ENCODE peak calls at places on chromosome 9, in seven cellular contexts. W is tibial artery, J is lung, F is uterus, Q is endodermal cell, B is Peyer's patch, X is neuronal stem cell. C is an unnamed sample. For H3K9me3 and H3K27me3, the result is how much of the 10 kb centered on the place peaks cover.

GRCh38 chr9:91991621-91992435 is 41.8 kb upstream of the ROR2 start:
- DNase-seq in W (no peak), J (no peak), F (no peak), Q (no peak), B (no peak), X (no peak), C (no peak)

GRCh38 chr9:101566904-101567724 is 27.7 kb downstream of the PPP3R2 start:
- DNase-seq in W (no peak), J (no peak), F (no peak), Q (peak), B (peak), X (no peak), C (no peak)

GRCh38 chr9:121059998-121060636 is 10.0 kb upstream of the C5 start:
- DNase-seq in W (no peak), J (peak), F (no peak), Q (peak), B (peak), X (peak), C (no peak)

GRCh38 chr9:129640086-129640870 is 1.7 kb downstream of the ASB6 start:
- DNase-seq in W (no peak), J (no peak), F (no peak), Q (no peak), B (no peak), X (no peak), C (no peak)

GRCh38 chr9:114372971-114373591 is 14.7 kb downstream of the AKNA start:
- DNase-seq in W (peak), J (peak), F (no peak), Q (no peak), B (peak), X (no peak), C (peak)

GRCh38 chr9:119802621-119803020 is 433.4 kb upstream of the BRINP1 start:
- DNase-seq in W (peak), J (no peak), F (peak), Q (peak), B (peak), X (no peak), C (peak)

GRCh38 chr9:110555971-110556370 is 23.6 kb downstream of the SVEP1 start:
- DNase-seq in W (peak), J (peak), F (peak), Q (no peak), B (peak), X (no peak), C (peak)

GRCh38 chr9:89442981-89443817 is 54.7 kb downstream of the SEMA4D start:
- DNase-seq in W (no peak), J (no peak), F (no peak), Q (no peak), B (no peak), X (no peak), C (no peak)

GRCh38 chr9:113999256-114000062 is 78.6 kb downstream of the AMBP start:
- DNase-seq in W (no peak), J (no peak), F (no peak), Q (no peak), B (peak), X (no peak), C (no peak)

GRCh38 chr9:108786756-108787663 is 68.8 kb downstream of the ACTL7B start:
- DNase-seq in W (no peak), J (no peak), F (no peak), Q (no peak), B (no peak), X (no peak), C (no peak)

GRCh38 chr9:84241817-84242356 is 98.7 kb downstream of the SLC28A3 start:
- DNase-seq in W (no peak), J (no peak), F (no peak), Q (no peak), B (no peak), X (no peak), C (no peak)

GRCh38 chr9:27784999-27785713 is 211.9 kb upstream of the C9orf72 start:
- DNase-seq in W (no peak), J (no peak), F (no peak), Q (no peak), B (no peak), X (no peak), C (no peak)

GRCh38 chr9:96859461-96860198 is 5.3 kb upstream of the ZNF782 start:
- DNase-seq in W (no peak), J (no peak), F (no peak), Q (peak), B (no peak), X (no peak), C (no peak)

GRCh38 chr9:128819716-128820664 is 1.7 kb downstream of the ENDOG start:
- DNase-seq in W (no peak), J (no peak), F (peak), Q (no peak), B (no peak), X (no peak), C (peak)

GRCh38 chr9:89372230-89372816 is 54.0 kb downstream of the SECISBP2 start:
- DNase-seq in W (no peak), J (no peak), F (no peak), Q (no peak), B (no peak), X (peak), C (no peak)

GRCh38 chr9:100674419-100675122 is 96.7 kb downstream of the CAVIN4 start:
- DNase-seq in W (no peak), J (no peak), F (no peak), Q (no peak), B (no peak), X (no peak), C (no peak)

GRCh38 chr9:24245988-24246387 is 299.7 kb downstream of the IZUMO3 start:
- DNase-seq in W (no peak), J (no peak), F (no peak), Q (no peak), B (no peak), X (no peak), C (no peak)

GRCh38 chr9:109969559-109970237 is 189.7 kb downstream of the PALM2AKAP2 start:
- DNase-seq in W (no peak), J (no peak), F (no peak), Q (no peak), B (no peak), X (no peak), C (no peak)

GRCh38 chr9:114035221-114035844 is 42.8 kb downstream of the AMBP start:
- DNase-seq in W (no peak), J (no peak), F (no peak), Q (peak), B (no peak), X (no peak), C (peak)

GRCh38 chr9:19495186-19496028 is 86.6 kb downstream of the ACER2 start:
- DNase-seq in W (no peak), J (no peak), F (no peak), Q (peak), B (no peak), X (no peak), C (no peak)

GRCh38 chr9:95515272-95516113 is 1.3 kb downstream of the PTCH1 start:
- DNase-seq in W (no peak), J (no peak), F (no peak), Q (peak), B (no peak), X (no peak), C (no peak)

GRCh38 chr9:96117398-96118060 is 184.4 kb downstream of the HSD17B3 start:
- DNase-seq in W (no peak), J (no peak), F (no peak), Q (peak), B (no peak), X (no peak), C (no peak)

GRCh38 chr9:13122756-13123369 is 156.6 kb downstream of the MPDZ start:
- DNase-seq in W (no peak), J (no peak), F (no peak), Q (no peak), B (no peak), X (no peak), C (no peak)

GRCh38 chr9:90129446-90129845 is 513.2 kb downstream of the DIRAS2 start:
- DNase-seq in W (no peak), J (no peak), F (no peak), Q (no peak), B (no peak), X (no peak), C (no peak)

GRCh38 chr9:88663766-88664419 is 128.9 kb downstream of the NXNL2 start:
- DNase-seq in W (no peak), J (no peak), F (no peak), Q (no peak), B (no peak), X (no peak), C (no peak)

GRCh38 chr9:87894998-87895625 is 12.4 kb downstream of the SPATA31E1 start:
- DNase-seq in W (no peak), J (no peak), F (no peak), Q (peak), B (no peak), X (no peak), C (no peak)

GRCh38 chr9:107684224-107684623 is 194.7 kb upstream of the KLF4 start:
- DNase-seq in W (no peak), J (no peak), F (no peak), Q (no peak), B (no peak), X (no peak), C (no peak)

GRCh38 chr9:96447406-96447805 is 2.6 kb upstream of the HABP4 start:
- DNase-seq in W (no peak), J (no peak), F (no peak), Q (no peak), B (no peak), X (no peak), C (no peak)

GRCh38 chr9:129550199-129550839 is 70.6 kb downstream of the C9orf50 start:
- DNase-seq in W (peak), J (peak), F (peak), Q (peak), B (peak), X (no peak), C (peak)

GRCh38 chr9:14186096-14186495 is 127.8 kb downstream of the NFIB start:
- DNase-seq in W (no peak), J (no peak), F (no peak), Q (no peak), B (no peak), X (no peak), C (no peak)

GRCh38 chr9:97703437-97704326 is 6.5 kb upstream of the XPA start:
- DNase-seq in W (no peak), J (no peak), F (peak), Q (no peak), B (peak), X (no peak), C (no peak)

GRCh38 chr9:130241198-130241535 is 24.4 kb upstream of the HMCN2 start:
- DNase-seq in W (no peak), J (no peak), F (no peak), Q (no peak), B (no peak), X (no peak), C (peak)

GRCh38 chr9:38068616-38068865 is 486 bp downstream of the SHB start:
- DNase-seq in W (no peak), J (no peak), F (no peak), Q (peak), B (peak), X (no peak), C (peak)

GRCh38 chr9:37602817-37603216 is 10.4 kb upstream of the TOMM5 start:
- DNase-seq in W (no peak), J (no peak), F (no peak), Q (no peak), B (peak), X (no peak), C (no peak)

GRCh38 chr9:88583901-88584596 is 49.1 kb downstream of the NXNL2 start:
- DNase-seq in W (no peak), J (no peak), F (no peak), Q (no peak), B (no peak), X (no peak), C (no peak)

GRCh38 chr9:136438548-136438908 is 1.1 kb downstream of the INPP5E start:
- DNase-seq in W (no peak), J (no peak), F (no peak), Q (peak), B (no peak), X (peak), C (no peak)

GRCh38 chr9:23821400-23822181 is 4.4 kb downstream of the ELAVL2 start:
- DNase-seq in W (no peak), J (no peak), F (no peak), Q (peak), B (no peak), X (peak), C (no peak)

GRCh38 chr9:29456940-29457339 is 1883.7 kb upstream of the C9orf72 start:
- DNase-seq in W (no peak), J (no peak), F (no peak), Q (no peak), B (no peak), X (no peak), C (no peak)

GRCh38 chr9:135006911-135007570 is 80.4 kb upstream of the OLFM1 start:
- DNase-seq in W (no peak), J (no peak), F (no peak), Q (no peak), B (no peak), X (no peak), C (no peak)

GRCh38 chr9:135004772-135005171 is 82.7 kb upstream of the OLFM1 start:
- DNase-seq in W (no peak), J (no peak), F (no peak), Q (no peak), B (no peak), X (no peak), C (no peak)

GRCh38 chr9:135000647-135001245 is 83.0 kb upstream of the FCN1 start:
- DNase-seq in W (no peak), J (no peak), F (no peak), Q (no peak), B (no peak), X (no peak), C (no peak)

GRCh38 chr9:135001526-135001925 is 83.8 kb upstream of the FCN1 start:
- DNase-seq in W (no peak), J (no peak), F (no peak), Q (no peak), B (no peak), X (no peak), C (no peak)

DNA sequence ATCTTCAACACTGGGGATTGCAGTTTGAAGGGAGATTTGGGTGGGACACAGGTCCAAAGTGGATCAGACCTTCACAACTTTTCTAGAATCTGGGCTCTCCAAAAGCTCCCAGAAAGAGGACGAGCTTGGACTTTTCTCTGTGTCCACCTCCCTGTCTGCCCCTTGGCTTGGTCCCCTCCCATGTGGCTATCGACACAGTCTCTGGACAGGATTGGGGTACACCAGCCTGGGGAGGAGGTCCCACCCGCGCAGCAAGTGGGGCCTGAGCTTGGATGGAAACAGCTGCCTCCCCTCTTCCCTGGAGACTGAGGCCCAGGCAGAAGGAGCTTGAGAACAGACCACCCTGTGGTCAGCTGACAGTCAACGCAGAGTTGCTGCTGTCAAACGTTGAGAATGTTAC is 84.6 kb upstream of the FCN1 start:
- DNase-seq in W (no peak), J (no peak), F (no peak), Q (no peak), B (no peak), X (no peak), C (no peak)
- H3K9me3 ChIP-seq in W (under half), J (under half), F (under half), Q (half or more), B (under half), X (under half), C (under half)

DNA sequence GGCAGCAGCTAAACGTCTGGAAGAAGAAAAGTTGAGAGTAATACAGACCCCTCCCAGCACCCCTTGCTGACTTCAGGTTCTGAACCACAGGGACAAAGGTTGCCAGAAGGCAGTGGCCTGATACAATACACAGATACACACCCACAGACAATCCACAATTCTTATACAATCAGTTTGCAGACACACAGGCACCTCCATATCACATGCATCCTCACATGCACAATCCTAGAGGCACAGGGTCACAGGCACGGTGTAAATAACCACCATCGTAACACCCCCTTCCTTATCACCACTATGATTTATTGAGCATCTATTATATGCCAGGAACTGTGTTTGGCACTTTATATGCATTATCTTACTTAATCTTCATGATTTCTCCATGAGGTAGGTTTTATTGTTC is 8.2 kb downstream of the CNTFR start:
- DNase-seq in W (no peak), J (no peak), F (no peak), Q (no peak), B (no peak), X (no peak), C (no peak)
- H3K27me3 ChIP-seq in W (under half), J (under half), F (under half), Q (half or more), B (under half), X (under half), C (half or more)

GRCh38 chr9:10700266-10700665 is 87.5 kb upstream of the PTPRD start:
- DNase-seq in W (no peak), J (no peak), F (no peak), Q (no peak), B (no peak), X (no peak), C (no peak)
- H3K9me3 ChIP-seq in W (under half), J (under half), F (under half), Q (under half), B (under half), X (under half), C (under half)

GRCh38 chr9:132185164-132186009 is 23.5 kb downstream of the NTNG2 start:
- DNase-seq in W (no peak), J (no peak), F (no peak), Q (peak), B (no peak), X (no peak), C (no peak)
- H3K27me3 ChIP-seq in W (under half), J (under half), F (under half), Q (under half), B (under half), X (under half), C (under half)

DNA sequence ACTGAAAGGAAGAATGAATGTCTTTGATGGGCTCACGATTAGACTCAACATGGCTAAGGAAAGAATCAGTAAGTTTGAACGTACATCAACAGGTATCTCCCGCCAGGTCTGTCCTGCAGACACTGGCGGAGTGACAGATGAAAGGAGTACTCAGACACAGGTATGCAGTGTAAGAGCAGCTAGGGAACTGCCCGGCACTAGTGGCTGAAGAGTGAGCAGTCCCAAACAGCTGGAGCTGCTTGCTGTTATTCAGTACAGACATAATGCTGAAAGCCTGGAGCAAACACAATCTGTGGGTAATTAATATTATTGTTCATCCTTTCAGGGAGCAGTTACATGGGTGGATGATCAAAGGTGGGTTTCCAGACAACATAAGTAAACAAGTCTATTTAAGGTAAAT is 835.5 kb downstream of the TLE4 start:
- DNase-seq in W (no peak), J (no peak), F (no peak), Q (peak), B (no peak), X (no peak), C (no peak)
- H3K9me3 ChIP-seq in W (under half), J (under half), F (under half), Q (under half), B (under half), X (under half), C (under half)

GRCh38 chr9:134152488-134152887 is 11.9 kb downstream of the RNU6ATAC start:
- DNase-seq in W (no peak), J (no peak), F (no peak), Q (no peak), B (no peak), X (no peak), C (no peak)

GRCh38 chr9:134152022-134152448 is 12.3 kb downstream of the RNU6ATAC start:
- DNase-seq in W (no peak), J (no peak), F (no peak), Q (no peak), B (no peak), X (no peak), C (no peak)

GRCh38 chr9:134153450-134153849 is 10.9 kb downstream of the RNU6ATAC start:
- DNase-seq in W (no peak), J (no peak), F (no peak), Q (no peak), B (no peak), X (no peak), C (no peak)

GRCh38 chr9:134155812-134156360 is 8.5 kb downstream of the RNU6ATAC start:
- DNase-seq in W (no peak), J (no peak), F (no peak), Q (no peak), B (no peak), X (no peak), C (no peak)

DNA sequence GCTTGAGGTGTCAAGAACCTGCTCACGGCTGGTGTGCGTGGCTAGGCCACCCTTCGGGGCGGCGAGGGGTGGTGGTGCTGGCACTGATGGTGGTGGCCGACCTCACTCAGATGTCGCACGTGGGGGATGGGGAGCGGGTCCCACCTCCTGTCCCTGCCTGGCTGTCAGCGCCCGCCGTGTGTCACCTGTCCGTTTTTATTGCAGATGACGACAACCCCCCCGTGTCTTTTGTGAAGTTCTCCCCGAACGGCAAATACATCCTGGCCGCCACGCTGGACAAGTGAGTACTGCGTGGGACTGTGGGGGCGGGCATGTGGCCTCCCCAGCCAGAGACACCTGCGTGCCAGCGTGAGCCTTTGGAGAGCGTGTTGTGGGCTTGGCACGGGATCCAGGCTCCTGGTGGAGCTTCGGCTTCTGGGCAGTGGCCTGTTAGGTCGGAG is 10.1 kb downstream of the RNU6ATAC start:
- DNase-seq in W (no peak), J (no peak), F (no peak), Q (no peak), B (no peak), X (no peak), C (no peak)
- H3K27me3 ChIP-seq in W (under half), J (under half), F (under half), Q (under half), B (under half), X (under half), C (under half)

DNA sequence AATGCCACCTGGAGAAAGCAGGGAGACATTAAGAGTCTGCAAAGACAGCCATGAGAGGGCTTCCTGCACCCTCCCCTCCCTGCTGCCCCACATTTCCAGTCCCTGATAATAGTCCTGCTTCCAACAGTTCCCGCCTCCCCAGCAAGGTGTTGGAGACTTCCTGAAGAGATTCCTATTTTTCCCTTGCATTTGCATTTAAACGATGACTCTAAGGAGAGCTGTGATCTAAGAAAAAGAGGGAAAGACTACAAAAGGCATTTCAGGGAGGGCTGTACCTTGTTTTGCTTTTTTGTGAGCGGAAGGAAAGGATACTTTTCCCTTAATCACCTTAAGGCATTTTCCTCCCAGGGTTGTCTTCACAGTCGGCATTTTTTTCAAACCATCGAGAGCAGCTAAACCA is 62.1 kb downstream of the GAS1 start:
- DNase-seq in W (no peak), J (no peak), F (no peak), Q (peak), B (no peak), X (no peak), C (no peak)
- H3K9me3 ChIP-seq in W (under half), J (under half), F (under half), Q (under half), B (under half), X (under half), C (under half)

C was measured in sigmoid colon.